ENCODE peak calls at places on chromosomes 6 and 20, in six cellular contexts. I is body of pancreas; U is adrenal gland; D is CD8-positive, alpha-beta T cell; M is mesendoderm; S is effector memory CD4-positive, alpha-beta T cell. T is an unnamed sample.
A peak's percentile ranks its signal among the peaks of the same experiment; 100 is the strongest.

GRCh38 chr6:113596907-113597583 is 260.1 kb upstream of the MARCKS start:
- DNase-seq in I (peak; percentile 62), U (no peak), S (no peak), M (no peak), D (no peak), T (peak; percentile 35)

GRCh38 chr6:30206799-30207618 is 6.2 kb downstream of the TRIM26 start:
- DNase-seq in U (peak; percentile 59), S (no peak), I (peak; percentile 25), M (peak; percentile 60), D (no peak), T (peak; percentile 34)

GRCh38 chr6:18350728-18351127 is 36.4 kb upstream of the RNF144B start:
- DNase-seq in U (no peak), I (no peak), M (no peak), D (no peak), S (no peak), T (no peak)

GRCh38 chr6:143449731-143450452 is 603 bp downstream of the ADAT2 start:
- DNase-seq in S (peak; percentile 28), I (peak; percentile 30), U (peak; percentile 16), M (peak; percentile 41), D (peak; percentile 62), T (no peak)

GRCh38 chr6:143333749-143334520 is 116.6 kb downstream of the ADAT2 start:
- DNase-seq in S (no peak), M (no peak), D (no peak), I (no peak), U (no peak), T (no peak)

GRCh38 chr6:161029195-161029809 is 37.7 kb downstream of the MAP3K4 start:
- DNase-seq in M (no peak), U (no peak), I (no peak), D (no peak), S (no peak), T (no peak)

GRCh38 chr6:21468487-21468886 is 125.1 kb upstream of the SOX4 start:
- DNase-seq in D (no peak), S (no peak), M (no peak), U (no peak), I (no peak), T (no peak)

GRCh38 chr6:141265748-141266647 is 866.7 kb upstream of the GJE1 start:
- DNase-seq in D (no peak), U (no peak), S (no peak), I (no peak), M (peak; percentile 14), T (no peak)

GRCh38 chr6:73644030-73644429 is 9.8 kb downstream of the SLC17A5 start:
- DNase-seq in M (no peak), S (no peak), U (no peak), D (no peak), I (no peak), T (no peak)

GRCh38 chr20:32292548-32292947 is 15.1 kb downstream of the KIF3B start:
- DNase-seq in U (no peak), I (no peak), D (no peak), M (no peak), S (no peak), T (no peak)
- H3K4me3 ChIP-seq in U (no peak overlapping the region), I (no peak overlapping the region), D (no peak overlapping the region), M (no peak overlapping the region), S (no peak overlapping the region), T (no peak overlapping the region)

GRCh38 chr20:2470051-2470431 is 548 bp downstream of the SNRPB start:
- DNase-seq in M (peak; percentile 52), S (peak; percentile 50), I (peak; percentile 48), U (peak; percentile 49), D (peak; percentile 58), T (no peak)
- H3K4me1 ChIP-seq in M (peaks cover 2% of the 10 kb centered on the region), S (peaks cover 12% of the 10 kb centered on the region), I (peaks cover 23% of the 10 kb centered on the region), U (peaks cover 21% of the 10 kb centered on the region), D (peaks cover 21% of the 10 kb centered on the region), T (peaks cover 35% of the 10 kb centered on the region)

DNA sequence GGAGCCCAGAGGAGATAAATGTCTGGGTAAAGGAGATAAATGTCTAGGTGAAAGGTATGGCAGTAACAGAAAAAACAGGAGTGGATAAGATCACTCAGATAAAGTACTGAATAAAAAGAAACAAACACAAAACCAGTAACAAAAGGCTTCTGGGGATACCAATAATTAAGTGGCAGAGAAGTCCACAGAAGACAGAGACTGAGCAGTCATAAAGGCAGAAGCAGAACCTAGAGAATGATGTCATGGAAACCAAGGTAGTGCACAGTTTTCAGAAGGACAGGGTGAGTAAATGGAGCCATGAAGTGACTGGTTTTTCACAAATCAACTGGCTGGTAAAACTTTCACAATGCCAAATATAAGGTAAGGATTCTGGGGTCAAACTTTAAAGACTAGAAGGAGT is 80.9 kb upstream of the PLN start:
- DNase-seq in I (no peak), D (no peak), M (no peak), U (no peak), S (no peak), T (no peak)
- H3K4me3 ChIP-seq in I (no peak overlapping the region), D (no peak overlapping the region), M (no peak overlapping the region), U (no peak overlapping the region), S (no peak overlapping the region), T (no peak overlapping the region)

GRCh38 chr20:38836991-38837390 is 31.5 kb downstream of the PPP1R16B start:
- DNase-seq in S (no peak), M (no peak), D (no peak), U (no peak), I (no peak), T (no peak)
- H3K4me1 ChIP-seq in S (peaks cover 42% of the 10 kb centered on the region), M (no peaks in the 10 kb centered on the region), D (peaks cover 39% of the 10 kb centered on the region), U (no peaks in the 10 kb centered on the region), I (no peaks in the 10 kb centered on the region), T (no peaks in the 10 kb centered on the region)

GRCh38 chr20:62574612-62574993 is 67.7 kb upstream of the SLCO4A1 start:
- DNase-seq in U (no peak), M (no peak), I (no peak), S (no peak), D (no peak), T (no peak)
- H3K4me3 ChIP-seq in U (no peak overlapping the region), M (no peak overlapping the region), I (no peak overlapping the region), S (no peak overlapping the region), D (no peak overlapping the region), T (no peak overlapping the region)

DNA sequence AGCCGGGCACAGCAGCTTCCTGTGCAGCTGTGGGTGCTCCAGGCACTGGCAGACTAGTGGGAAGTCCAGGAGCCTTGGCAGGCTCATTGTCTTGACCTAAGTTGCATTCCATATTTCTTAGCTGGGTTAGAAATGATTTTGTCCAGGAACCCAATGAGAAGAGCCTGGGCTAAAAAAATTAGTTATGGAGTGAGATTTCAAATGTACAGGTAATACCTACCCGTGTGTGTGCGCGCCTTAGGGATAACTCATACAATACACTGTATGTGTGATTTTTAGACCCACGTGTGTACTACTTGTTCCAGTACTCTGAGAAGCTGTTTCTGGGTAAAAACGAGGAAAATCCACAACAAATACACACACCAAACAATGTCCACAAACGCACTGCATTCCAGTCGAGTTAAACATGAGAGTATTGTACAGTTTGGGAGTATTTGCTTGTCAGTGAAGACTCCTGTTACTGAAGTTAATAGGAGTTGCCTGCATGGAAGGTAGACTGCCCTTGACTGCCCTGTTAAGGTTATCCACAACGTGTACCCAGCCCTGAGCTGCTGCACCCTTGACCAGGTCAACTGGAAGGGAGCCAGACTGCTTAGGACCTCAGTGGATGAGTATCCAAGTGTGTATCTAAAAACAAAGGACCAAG is 1.4 kb downstream of the PAQR8 start:
- DNase-seq in M (no peak), D (no peak), U (peak; percentile 40), I (no peak), S (no peak), T (peak; percentile 52)
- H3K4me1 ChIP-seq in M (no peaks in the 10 kb centered on the region), D (peaks cover 48% of the 10 kb centered on the region), U (peaks cover 8% of the 10 kb centered on the region), I (peaks cover 18% of the 10 kb centered on the region), S (peaks cover 12% of the 10 kb centered on the region), T (peaks cover 64% of the 10 kb centered on the region)

T was measured in stomach.